ENCODE peak calls at places on chromosomes 6 and 20, in six cellular contexts. G is fibroblast of pulmonary artery; J is activated naive CD4-positive, alpha-beta T cell; P is RPMI7951; Q is GM04504; K is fibroblast of mammary gland. E is an unnamed sample.

GRCh38 chr6:95352064-95352463 is 225.3 kb upstream of the MANEA start:
- DNase-seq in G (no peak), J (no peak), P (no peak), Q (no peak), K (peak), E (no peak)

GRCh38 chr20:19875746-19876145 is 117.7 kb downstream of the RIN2 start:
- DNase-seq in G (no peak), J (no peak), P (no peak), Q (no peak), K (peak), E (no peak)

GRCh38 chr20:7985916-7986315 is 33.6 kb downstream of the TMX4 start:
- DNase-seq in G (no peak), J (no peak), P (no peak), Q (no peak), K (no peak), E (no peak)

GRCh38 chr6:157763129-157763893 is 59.7 kb upstream of the SNX9 start:
- DNase-seq in G (peak), J (no peak), P (peak), Q (no peak), K (peak), E (no peak)

GRCh38 chr20:43746344-43747137 is 19.7 kb upstream of the GTSF1L start:
- DNase-seq in G (peak), J (no peak), P (peak), Q (no peak), K (no peak), E (no peak)

GRCh38 chr6:148857817-148858390 is 111.1 kb downstream of the UST start:
- DNase-seq in G (no peak), J (no peak), P (peak), Q (peak), K (peak), E (no peak)

GRCh38 chr20:56259948-56260347 is 11.4 kb downstream of the MC3R start:
- DNase-seq in G (no peak), J (no peak), P (peak), Q (no peak), K (no peak), E (no peak)

GRCh38 chr6:167093922-167094432 is 28.9 kb upstream of the CCR6 start:
- DNase-seq in G (no peak), J (no peak), P (no peak), Q (no peak), K (no peak), E (peak)

GRCh38 chr20:58800134-58800650 is 50.5 kb downstream of the GNAS-AS1 start:
- DNase-seq in G (no peak), J (no peak), P (peak), Q (no peak), K (no peak), E (no peak)

E was measured in central memory CD8-positive, alpha-beta T cell.